ENCODE peak calls at places on chromosome 5, in nine cellular contexts. J is GM13976; Q is AG09319; V is GM23338; W is CD8-positive, alpha-beta T cell; C is AG04450; K is tibial artery; I is heart left ventricle; E is CD4-positive, alpha-beta T cell. A is an unnamed sample.

GRCh38 chr5:139689631-139690384 is 41.7 kb downstream of the CXXC5 start:
- DNase-seq in E (no peak), Q (no peak), K (no peak), J (peak), V (peak), I (no peak), C (no peak), W (no peak), A (no peak)

GRCh38 chr5:131169810-131170539 is 769 bp upstream of the LYRM7 start:
- DNase-seq in I (no peak), Q (no peak), J (no peak), V (no peak), C (no peak), K (no peak), E (no peak), W (no peak), A (no peak)

GRCh38 chr5:127856310-127856709 is 153.1 kb downstream of the CCDC192 start:
- DNase-seq in E (no peak), V (no peak), W (no peak), C (no peak), Q (no peak), J (no peak), K (no peak), I (no peak), A (no peak)

GRCh38 chr5:177100714-177101121 is 14.0 kb downstream of the FGFR4 start:
- DNase-seq in C (no peak), W (no peak), Q (no peak), E (no peak), K (no peak), J (no peak), V (no peak), I (no peak), A (no peak)

GRCh38 chr5:163696270-163696887 is 191.0 kb downstream of the MAT2B start:
- DNase-seq in K (no peak), C (peak), W (no peak), V (peak), E (no peak), J (peak), Q (peak), I (no peak), A (no peak)

GRCh38 chr5:127666043-127666716 is 17.3 kb downstream of the CTXN3 start:
- DNase-seq in V (no peak), I (no peak), K (no peak), W (no peak), C (no peak), Q (no peak), J (no peak), E (no peak), A (no peak)

GRCh38 chr5:72353046-72353445 is 32.9 kb downstream of the PTCD2 start:
- DNase-seq in K (no peak), E (no peak), I (no peak), W (no peak), Q (peak), J (no peak), C (peak), V (no peak), A (no peak)

GRCh38 chr5:129481161-129481560 is 21.1 kb downstream of the ADAMTS19 start:
- DNase-seq in K (no peak), C (no peak), V (no peak), Q (no peak), J (no peak), I (no peak), E (no peak), W (no peak), A (no peak)

GRCh38 chr5:134135091-134135655 is 20.7 kb downstream of the TCF7 start:
- DNase-seq in Q (no peak), J (no peak), E (no peak), I (peak), K (no peak), W (no peak), V (no peak), C (no peak), A (peak)

GRCh38 chr5:33010851-33011250 is 299.7 kb downstream of the NPR3 start:
- DNase-seq in Q (no peak), E (no peak), V (no peak), I (no peak), W (no peak), J (no peak), K (no peak), C (no peak), A (no peak)

DNA sequence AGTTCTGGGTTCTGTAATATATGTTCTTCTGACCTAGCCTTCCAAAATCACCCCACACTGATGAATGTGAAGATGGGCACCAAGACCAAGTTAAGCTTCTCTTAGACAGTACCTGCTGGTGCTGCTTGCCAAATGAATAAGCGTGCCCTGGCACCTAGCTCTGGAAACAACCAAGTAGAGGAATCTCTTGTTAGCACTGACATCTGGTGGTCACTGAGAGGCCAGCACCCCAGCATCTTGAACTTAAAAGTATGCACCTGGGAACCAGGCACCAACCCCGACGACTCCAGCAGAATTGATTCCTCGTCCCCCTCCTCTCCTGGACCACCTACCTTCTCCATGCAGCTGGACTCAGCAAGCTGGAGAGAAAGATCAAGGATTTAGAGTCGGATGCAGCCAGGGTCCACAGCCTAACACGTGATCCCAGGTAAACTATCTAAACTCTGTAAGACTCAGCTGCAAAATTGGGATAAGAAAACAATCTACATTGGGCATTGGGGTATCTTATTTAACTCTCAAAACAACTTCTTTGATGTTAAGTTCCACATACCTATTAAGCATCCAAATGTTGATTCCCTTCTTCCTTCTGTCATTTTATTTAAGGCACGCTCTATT is 89.8 kb downstream of the SLC1A3 start:
- DNase-seq in I (peak), C (peak), W (peak), J (peak), Q (no peak), V (peak), E (peak), K (peak), A (no peak)
- TF ChIP-seq CTCF in I (peak), C (peak), W (peak), J (peak), Q (peak), V (peak), E (peak), K (peak), A (peak)

GRCh38 chr5:169703803-169704202 is 66.7 kb downstream of the DOCK2 start:
- DNase-seq in Q (no peak), C (no peak), J (no peak), V (no peak), W (no peak), E (no peak), K (no peak), I (no peak), A (no peak)

GRCh38 chr5:169706070-169706469 is 69.0 kb downstream of the DOCK2 start:
- DNase-seq in I (no peak), Q (no peak), W (no peak), E (no peak), C (no peak), J (no peak), V (no peak), K (no peak), A (no peak)

GRCh38 chr5:169707714-169708113 is 70.6 kb downstream of the DOCK2 start:
- DNase-seq in Q (no peak), V (no peak), C (no peak), W (no peak), I (no peak), E (no peak), K (no peak), J (no peak), A (no peak)

GRCh38 chr5:169706758-169707450 is 69.8 kb downstream of the DOCK2 start:
- DNase-seq in J (no peak), C (peak), K (no peak), I (no peak), W (no peak), Q (no peak), E (no peak), V (no peak), A (no peak)

GRCh38 chr5:169705322-169705721 is 68.2 kb downstream of the DOCK2 start:
- DNase-seq in K (no peak), J (no peak), E (no peak), I (no peak), W (no peak), Q (no peak), C (no peak), V (no peak), A (no peak)
- TF ChIP-seq CTCF in K (no peak), J (no peak), E (no peak), I (no peak), W (no peak), Q (no peak), C (no peak), V (no peak), A (no peak)

GRCh38 chr5:170892201-170892600 is 30.4 kb downstream of the RANBP17 start:
- DNase-seq in C (peak), V (no peak), E (no peak), K (no peak), J (no peak), I (no peak), Q (no peak), W (no peak), A (no peak)

DNA sequence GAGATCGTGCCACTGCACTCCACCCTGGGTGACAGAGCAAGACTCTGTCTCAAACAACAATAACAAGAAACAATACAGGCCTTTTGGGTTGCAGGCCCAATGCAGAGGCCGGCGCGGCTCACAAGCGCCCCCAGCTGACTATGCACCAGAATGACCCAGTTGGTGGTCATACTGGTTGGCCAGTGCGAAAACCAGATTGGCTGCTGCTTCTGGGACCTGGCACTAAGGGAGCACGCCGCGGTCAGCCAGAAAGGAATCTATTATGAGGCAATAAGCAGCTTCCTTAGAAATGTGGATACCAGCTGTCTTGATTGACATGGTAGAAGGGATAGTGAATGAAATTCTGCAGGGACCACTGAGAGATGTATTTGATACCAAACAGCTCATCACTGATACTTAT is 35.0 kb downstream of the RANBP17 start:
- DNase-seq in V (peak), C (no peak), I (no peak), E (no peak), K (no peak), W (no peak), Q (no peak), J (no peak), A (no peak)
- TF ChIP-seq CTCF in V (peak), C (peak), I (no peak), E (no peak), K (no peak), W (no peak), Q (peak), J (no peak), A (no peak)

DNA sequence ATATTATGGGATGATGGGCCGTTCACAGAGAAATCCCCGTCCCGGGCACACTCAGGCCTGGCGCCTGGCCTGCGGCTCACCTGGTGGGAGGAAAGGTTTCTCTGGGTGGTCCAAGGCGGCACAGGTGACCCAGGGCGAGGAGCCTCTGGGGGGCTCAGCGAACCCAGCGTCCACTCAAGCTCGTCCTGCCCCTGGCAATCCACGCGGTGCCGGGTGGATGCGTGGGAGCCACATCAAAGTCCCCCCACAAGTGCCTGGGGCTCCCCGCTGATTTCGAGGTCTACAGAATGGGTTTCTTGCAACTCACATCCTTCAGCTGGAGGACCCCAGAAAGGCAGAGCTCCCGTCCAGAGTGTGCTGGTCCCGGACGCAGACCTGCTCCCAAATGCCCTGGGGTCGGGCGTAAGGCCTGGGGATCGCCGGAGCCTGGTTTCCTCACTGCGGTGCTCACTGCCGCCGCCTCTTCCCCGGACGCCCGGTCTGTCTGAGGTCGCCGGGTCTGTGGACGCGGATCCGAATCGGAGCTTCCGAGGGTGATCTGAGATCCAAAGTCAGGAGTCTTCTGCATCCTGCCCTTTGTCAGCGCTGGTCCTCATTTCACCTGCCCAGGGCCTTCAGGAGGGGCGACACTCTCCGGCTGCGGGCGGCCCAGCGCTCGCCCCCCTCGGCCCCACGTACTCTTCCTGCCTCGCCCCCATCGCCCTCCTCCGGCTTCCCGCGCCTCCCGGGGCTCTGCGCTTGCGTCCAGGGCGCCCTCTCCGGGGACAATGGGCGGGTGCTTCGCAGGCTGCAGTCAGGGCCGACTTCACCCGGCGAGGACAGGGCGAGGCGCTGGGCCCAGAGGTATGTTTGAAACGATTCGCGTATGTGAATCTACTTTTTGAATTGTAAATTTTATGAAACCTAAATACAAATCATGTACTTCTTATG is 20.0 kb upstream of the RUFY1 start:
- DNase-seq in C (no peak), K (peak), E (peak), V (peak), J (peak), W (peak), I (peak), Q (no peak), A (peak)
- TF ChIP-seq CTCF in C (peak), K (no peak), E (peak), V (peak), J (peak), W (no peak), I (no peak), Q (no peak), A (no peak)

GRCh38 chr5:9851458-9851857 is 221.3 kb upstream of the TAS2R1 start:
- DNase-seq in V (no peak), W (no peak), I (no peak), Q (peak), K (no peak), C (peak), E (no peak), J (no peak), A (no peak)
- TF ChIP-seq CTCF in V (peak), W (no peak), I (no peak), Q (peak), K (no peak), C (peak), E (no peak), J (no peak), A (no peak)

GRCh38 chr5:169574147-169574646 is 9.4 kb upstream of the SPDL1 start:
- DNase-seq in V (no peak), K (no peak), Q (no peak), I (no peak), C (no peak), W (no peak), E (no peak), J (no peak), A (no peak)

GRCh38 chr5:169576181-169576598 is 7.4 kb upstream of the SPDL1 start:
- DNase-seq in J (no peak), I (peak), V (no peak), K (peak), C (peak), Q (peak), W (no peak), E (no peak), A (no peak)

GRCh38 chr5:169581580-169582227 is 1.9 kb upstream of the SPDL1 start:
- DNase-seq in J (peak), C (no peak), K (peak), I (peak), W (peak), Q (no peak), V (peak), E (peak), A (no peak)

GRCh38 chr5:169580964-169581363 is 2.6 kb upstream of the SPDL1 start:
- DNase-seq in K (no peak), J (no peak), E (no peak), I (no peak), W (no peak), Q (no peak), V (no peak), C (no peak), A (no peak)

DNA sequence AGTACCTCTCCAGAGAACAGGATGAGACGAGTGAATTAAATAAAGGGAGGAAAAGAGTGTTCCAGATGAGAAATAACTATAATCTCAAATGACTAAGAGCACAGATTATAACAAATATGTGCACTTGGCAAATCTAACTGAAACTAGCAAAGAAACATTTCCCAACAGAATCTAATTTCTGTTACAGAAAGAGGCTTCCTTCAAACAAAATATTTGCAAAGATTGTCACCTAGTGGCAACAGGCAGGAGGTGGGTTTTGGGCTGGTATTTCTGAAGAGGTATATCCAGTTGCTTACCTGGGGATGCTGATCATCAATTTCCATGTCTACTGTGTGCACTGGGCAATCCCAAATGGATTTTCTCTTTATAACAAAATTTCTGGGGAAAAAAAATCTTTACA is 5.6 kb upstream of the SPDL1 start:
- DNase-seq in Q (no peak), E (no peak), J (no peak), C (no peak), K (no peak), V (peak), W (no peak), I (no peak), A (no peak)
- TF ChIP-seq CTCF in Q (peak), E (no peak), J (no peak), C (peak), K (no peak), V (peak), W (no peak), I (no peak), A (no peak)

GRCh38 chr5:1672396-1672795 is 127.2 kb downstream of the MRPL36 start:
- DNase-seq in K (no peak), W (no peak), C (no peak), I (no peak), V (peak), E (no peak), Q (no peak), J (no peak), A (no peak)
- TF ChIP-seq CTCF in K (no peak), W (no peak), C (no peak), I (no peak), V (peak), E (no peak), Q (no peak), J (no peak), A (no peak)

GRCh38 chr5:96823900-96824351 is 16.2 kb upstream of the ERAP1 start:
- DNase-seq in V (no peak), J (no peak), Q (peak), C (no peak), W (no peak), K (no peak), E (no peak), I (no peak), A (no peak)

GRCh38 chr5:96825243-96825642 is 17.5 kb upstream of the ERAP1 start:
- DNase-seq in I (no peak), C (no peak), W (no peak), Q (no peak), E (no peak), K (no peak), J (no peak), V (no peak), A (no peak)

GRCh38 chr5:96821260-96821916 is 13.6 kb upstream of the ERAP1 start:
- DNase-seq in K (no peak), J (no peak), V (peak), C (no peak), Q (no peak), W (no peak), E (no peak), I (no peak), A (no peak)

GRCh38 chr5:96826071-96826470 is 18.3 kb upstream of the ERAP1 start:
- DNase-seq in W (no peak), Q (no peak), I (no peak), V (no peak), C (no peak), J (no peak), K (no peak), E (no peak), A (no peak)

GRCh38 chr5:96823060-96823459 is 15.3 kb upstream of the ERAP1 start:
- DNase-seq in V (no peak), W (no peak), I (no peak), K (no peak), J (no peak), E (no peak), Q (no peak), C (no peak), A (no peak)
- TF ChIP-seq CTCF in V (no peak), W (peak), I (no peak), K (no peak), J (no peak), E (peak), Q (no peak), C (no peak), A (no peak)

GRCh38 chr5:143106175-143106574 is 297.3 kb downstream of the NR3C1 start:
- DNase-seq in I (peak), Q (no peak), C (no peak), W (no peak), J (no peak), E (no peak), K (no peak), V (peak), A (no peak)
- TF ChIP-seq CTCF in I (no peak), Q (peak), C (peak), W (no peak), J (no peak), E (no peak), K (no peak), V (peak), A (no peak)

DNA sequence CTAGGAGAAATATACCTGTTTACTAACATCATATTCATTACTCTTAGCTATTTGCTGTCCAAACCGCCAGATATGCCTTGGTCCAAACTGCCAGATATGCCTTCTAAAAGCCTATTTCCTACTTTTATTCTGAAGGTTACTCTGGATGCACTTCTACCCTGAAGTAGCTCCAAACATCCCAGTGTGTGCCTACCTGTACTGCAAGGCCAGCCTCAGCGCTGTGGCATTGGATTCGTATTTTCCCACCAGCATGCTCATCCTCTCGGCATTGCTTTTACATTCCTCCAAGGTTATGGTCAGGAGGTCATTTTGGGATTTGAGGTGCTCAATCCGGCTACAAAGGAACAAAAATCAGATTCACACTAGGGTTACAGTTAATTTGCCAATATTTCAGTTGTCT is 94.3 kb downstream of the DCP2 start:
- DNase-seq in Q (no peak), C (no peak), E (no peak), I (no peak), V (peak), K (no peak), J (no peak), W (no peak), A (no peak)
- TF ChIP-seq CTCF in Q (no peak), C (no peak), E (no peak), I (no peak), V (no peak), K (no peak), J (no peak), W (no peak), A (no peak)

A was measured in activated B cell treated with CpG ODN at 0.5 μM for 24 hours.